ENCODE peak calls at places on chromosomes 13 and 19, in nine cellular contexts. M is hypothalamus, L is NCI-H345, B is Ammon's horn, Y is IMR-90, R is lower lobe of right lung, A is NT2/D1, H is adrenal gland, X is DMS79 treated with DMSO at 0.1 percent for 48 hours. D is an unnamed sample.

GRCh38 chr13:102580552-102581169 is 16.1 kb upstream of the TPP2 start:
- DNase-seq in Y (peak), H (peak), A (peak), M (no peak), R (no peak), X (peak), B (peak), L (peak), D (peak)

GRCh38 chr13:19601749-19602725 is 31.4 kb upstream of the MPHOSPH8 start:
- DNase-seq in L (peak), B (no peak), X (peak), Y (peak), R (peak), M (no peak), A (no peak), H (no peak), D (no peak)

GRCh38 chr13:28494537-28494860 is 429 bp downstream of the FLT1 start:
- DNase-seq in A (no peak), B (no peak), M (no peak), X (no peak), R (peak), H (no peak), L (no peak), Y (no peak), D (no peak)

GRCh38 chr19:14006766-14007562 is 844 bp upstream of the RFX1 start:
- DNase-seq in X (no peak), B (no peak), M (peak), R (peak), Y (no peak), H (no peak), L (no peak), A (no peak), D (no peak)

GRCh38 chr13:48500652-48501197 is 32.2 kb downstream of the RCBTB2 start:
- DNase-seq in H (no peak), B (peak), R (no peak), X (no peak), L (peak), Y (peak), M (no peak), A (no peak), D (peak)

GRCh38 chr19:14450168-14450874 is 17.2 kb downstream of the PKN1 start:
- DNase-seq in X (no peak), H (peak), L (no peak), A (peak), R (no peak), M (no peak), B (no peak), Y (no peak), D (no peak)

GRCh38 chr19:4343056-4343844 is at the start of gene MPND:
- DNase-seq in X (peak), A (peak), H (peak), B (peak), M (peak), L (peak), Y (peak), R (peak), D (peak)

GRCh38 chr19:40736661-40737060 is 13.6 kb downstream of the ACTMAP start:
- DNase-seq in A (no peak), H (no peak), X (no peak), Y (no peak), M (no peak), R (no peak), L (no peak), B (no peak), D (no peak)

GRCh38 chr13:50589139-50589538 is 254.4 kb downstream of the DLEU7 start:
- DNase-seq in L (no peak), H (no peak), R (no peak), A (no peak), X (no peak), Y (peak), M (no peak), B (no peak), D (peak)

GRCh38 chr19:49224856-49225255 is 67.3 kb downstream of the TRPM4 start:
- DNase-seq in B (no peak), H (peak), A (no peak), L (peak), X (peak), Y (peak), M (no peak), R (no peak), D (peak)

GRCh38 chr19:3178973-3179738 is 587 bp downstream of the S1PR4 start:
- DNase-seq in M (no peak), H (no peak), X (no peak), R (no peak), B (no peak), Y (no peak), A (no peak), L (no peak), D (no peak)

GRCh38 chr13:78608705-78609463 is 5.5 kb upstream of the POU4F1 start:
- DNase-seq in A (no peak), B (no peak), H (no peak), X (no peak), L (no peak), R (no peak), M (no peak), Y (no peak), D (no peak)

GRCh38 chr19:44552324-44552723 is 22.8 kb upstream of the CEACAM20 start:
- DNase-seq in R (no peak), B (no peak), X (no peak), L (no peak), A (peak), M (no peak), Y (no peak), H (peak), D (no peak)